ENCODE peak calls at places on chromosomes 7 and 10, in five cellular contexts. V is NCI-H774, F is C1 segment of cervical spinal cord, W is ELR, B is choroid plexus epithelial cell. R is an unnamed sample.

GRCh38 chr10:30583778-30584415 is 45.7 kb downstream of the LYZL2 start:
- DNase-seq in V (peak), F (peak), W (peak), B (peak), R (peak)

GRCh38 chr7:43385856-43386255 is 197.1 kb upstream of the STK17A start:
- DNase-seq in V (no peak), F (no peak), W (peak), B (peak), R (no peak)

GRCh38 chr7:148162808-148163207 is 427.8 kb upstream of the C7orf33 start:
- DNase-seq in V (no peak), F (no peak), W (no peak), B (no peak), R (peak)

GRCh38 chr7:158585721-158586498 is 1.7 kb downstream of the PTPRN2 start:
- DNase-seq in V (peak), F (no peak), W (no peak), B (no peak), R (no peak)

GRCh38 chr10:130470973-130471372 is 334.8 kb downstream of the GLRX3 start:
- DNase-seq in V (no peak), F (no peak), W (no peak), B (no peak), R (no peak)

GRCh38 chr10:86087716-86088115 is 278.9 kb downstream of the GRID1 start:
- DNase-seq in V (no peak), F (peak), W (no peak), B (no peak), R (no peak)

GRCh38 chr10:4138146-4138721 is 353.2 kb upstream of the KLF6 start:
- DNase-seq in V (no peak), F (no peak), W (no peak), B (no peak), R (no peak)

GRCh38 chr7:55131421-55131929 is 112.7 kb downstream of the EGFR start:
- DNase-seq in V (no peak), F (no peak), W (peak), B (peak), R (no peak)

GRCh38 chr7:42843209-42843800 is 68.6 kb downstream of the C7orf25 start:
- DNase-seq in V (peak), F (no peak), W (peak), B (peak), R (no peak)

GRCh38 chr10:69757553-69758309 is 44.0 kb upstream of the COL13A1 start:
- DNase-seq in V (peak), F (no peak), W (no peak), B (peak), R (peak)

GRCh38 chr10:55629792-55630490 is 731.1 kb downstream of the ZWINT start:
- DNase-seq in V (no peak), F (peak), W (no peak), B (peak), R (no peak)

GRCh38 chr10:10892290-10892875 is 125.3 kb upstream of the CELF2 start:
- DNase-seq in V (no peak), F (no peak), W (no peak), B (no peak), R (no peak)

GRCh38 chr7:52365349-52365748 is 670.1 kb upstream of the POM121L12 start:
- DNase-seq in V (no peak), F (no peak), W (no peak), B (no peak), R (no peak)

R was measured in NCI-H2029 treated with DMSO at 0.1 percent for 48 hours.